ENCODE peak calls at places on chromosomes 6 and 20, in seven cellular contexts. One of them, this sample, is unnamed.
A peak's percentile ranks its signal among the peaks of the same experiment; 100 is the strongest.

GRCh38 chr6:120632975-120633374 is 701.3 kb downstream of the TBC1D32 start:
- DNase-seq in mesendoderm: no peak
- DNase-seq in IMR-90: no peak
- DNase-seq in H9: no peak
- DNase-seq in neuronal stem cell: no peak
- DNase-seq in H1: no peak
- DNase-seq in mesenchymal stem cell: no peak
- DNase-seq in this sample: no peak

GRCh38 chr6:48912503-48912902 is 550.5 kb downstream of the MMUT start:
- DNase-seq in mesendoderm: no peak
- DNase-seq in IMR-90: no peak
- DNase-seq in H9: no peak
- DNase-seq in neuronal stem cell: no peak
- DNase-seq in H1: no peak
- DNase-seq in mesenchymal stem cell: no peak
- DNase-seq in this sample: no peak

GRCh38 chr6:90000864-90001731 is 106.8 kb downstream of the GJA10 start:
- DNase-seq in mesendoderm: no peak
- DNase-seq in IMR-90: peak; percentile 31
- DNase-seq in H9: no peak
- DNase-seq in neuronal stem cell: no peak
- DNase-seq in H1: no peak
- DNase-seq in mesenchymal stem cell: no peak
- DNase-seq in this sample: no peak

GRCh38 chr6:130670142-130670541 is 157.1 kb upstream of the SMLR1 start:
- DNase-seq in mesendoderm: no peak
- DNase-seq in IMR-90: no peak
- DNase-seq in H9: no peak
- DNase-seq in neuronal stem cell: no peak
- DNase-seq in H1: no peak
- DNase-seq in mesenchymal stem cell: no peak
- DNase-seq in this sample: no peak

GRCh38 chr6:18386302-18386976 is 711 bp upstream of the RNF144B start:
- DNase-seq in mesendoderm: peak; percentile 39
- DNase-seq in IMR-90: peak; percentile 38
- DNase-seq in H9: no peak
- DNase-seq in neuronal stem cell: peak; percentile 14
- DNase-seq in H1: no peak
- DNase-seq in mesenchymal stem cell: no peak
- DNase-seq in this sample: peak; percentile 61

GRCh38 chr6:37502703-37503485 is 3.2 kb upstream of the CCDC167 start:
- DNase-seq in mesendoderm: no peak
- DNase-seq in IMR-90: no peak
- DNase-seq in H9: no peak
- DNase-seq in neuronal stem cell: no peak
- DNase-seq in H1: no peak
- DNase-seq in mesenchymal stem cell: no peak
- DNase-seq in this sample: no peak

GRCh38 chr20:57805784-57806183 is 96.0 kb upstream of the PMEPA1 start:
- DNase-seq in mesendoderm: no peak
- DNase-seq in IMR-90: no peak
- DNase-seq in H9: no peak
- DNase-seq in neuronal stem cell: no peak
- DNase-seq in H1: no peak
- DNase-seq in mesenchymal stem cell: no peak
- DNase-seq in this sample: peak; percentile 10

GRCh38 chr20:14449323-14449722 is 111.9 kb upstream of the FLRT3 start:
- DNase-seq in mesendoderm: no peak
- DNase-seq in IMR-90: peak; percentile 45
- DNase-seq in H9: no peak
- DNase-seq in neuronal stem cell: no peak
- DNase-seq in H1: no peak
- DNase-seq in mesenchymal stem cell: no peak
- DNase-seq in this sample: no peak

GRCh38 chr6:24719125-24719931 is at the start of gene C6orf62:
- DNase-seq in mesendoderm: peak; percentile 47
- DNase-seq in IMR-90: peak; percentile 30
- DNase-seq in H9: no peak
- DNase-seq in neuronal stem cell: peak; percentile 6
- DNase-seq in H1: no peak
- DNase-seq in mesenchymal stem cell: peak; percentile 64
- DNase-seq in this sample: peak; percentile 59

GRCh38 chr20:60074276-60074675 is 116.1 kb downstream of the CDH26 start:
- DNase-seq in mesendoderm: no peak
- DNase-seq in IMR-90: no peak
- DNase-seq in H9: no peak
- DNase-seq in neuronal stem cell: no peak
- DNase-seq in H1: no peak
- DNase-seq in mesenchymal stem cell: no peak
- DNase-seq in this sample: no peak

GRCh38 chr20:19013907-19014306 is 198.5 kb upstream of the SLC24A3 start:
- DNase-seq in mesendoderm: no peak
- DNase-seq in IMR-90: no peak
- DNase-seq in H9: no peak
- DNase-seq in neuronal stem cell: no peak
- DNase-seq in H1: no peak
- DNase-seq in mesenchymal stem cell: no peak
- DNase-seq in this sample: no peak

GRCh38 chr6:26199773-26200728 is 112.8 kb downstream of the HFE start:
- DNase-seq in mesendoderm: no peak
- DNase-seq in IMR-90: peak; percentile 38
- DNase-seq in H9: no peak
- DNase-seq in neuronal stem cell: no peak
- DNase-seq in H1: no peak
- DNase-seq in mesenchymal stem cell: peak; percentile 75
- DNase-seq in this sample: peak; percentile 61

GRCh38 chr6:160378886-160379285 is 30.7 kb downstream of the SLC22A3 start:
- DNase-seq in mesendoderm: no peak
- DNase-seq in IMR-90: no peak
- DNase-seq in H9: no peak
- DNase-seq in neuronal stem cell: no peak
- DNase-seq in H1: no peak
- DNase-seq in mesenchymal stem cell: no peak
- DNase-seq in this sample: no peak

GRCh38 chr6:162856885-162857284 is 129.1 kb downstream of the PACRG start:
- DNase-seq in mesendoderm: peak; percentile 95
- DNase-seq in IMR-90: peak; percentile 60
- DNase-seq in H9: peak; percentile 77
- DNase-seq in neuronal stem cell: peak; percentile 87
- DNase-seq in H1: peak; percentile 58
- DNase-seq in mesenchymal stem cell: peak; percentile 81
- DNase-seq in this sample: peak; percentile 10

GRCh38 chr20:58349586-58349985 is 39.4 kb upstream of the VAPB start:
- DNase-seq in mesendoderm: no peak
- DNase-seq in IMR-90: peak; percentile 88
- DNase-seq in H9: no peak
- DNase-seq in neuronal stem cell: no peak
- DNase-seq in H1: no peak
- DNase-seq in mesenchymal stem cell: peak; percentile 68
- DNase-seq in this sample: no peak

GRCh38 chr20:22389836-22390542 is 194.4 kb downstream of the FOXA2 start:
- DNase-seq in mesendoderm: peak; percentile 85
- DNase-seq in IMR-90: no peak
- DNase-seq in H9: peak; percentile 80
- DNase-seq in neuronal stem cell: no peak
- DNase-seq in H1: peak; percentile 23
- DNase-seq in mesenchymal stem cell: no peak
- DNase-seq in this sample: peak; percentile 53

GRCh38 chr6:144710207-144710606 is 425.1 kb downstream of the UTRN start:
- DNase-seq in mesendoderm: peak; percentile 15
- DNase-seq in IMR-90: peak; percentile 90
- DNase-seq in H9: no peak
- DNase-seq in neuronal stem cell: no peak
- DNase-seq in H1: no peak
- DNase-seq in mesenchymal stem cell: peak; percentile 68
- DNase-seq in this sample: peak; percentile 50

GRCh38 chr6:96522469-96523009 is 933 bp downstream of the UFL1 start:
- DNase-seq in mesendoderm: peak; percentile 29
- DNase-seq in IMR-90: peak; percentile 14
- DNase-seq in H9: no peak
- DNase-seq in neuronal stem cell: no peak
- DNase-seq in H1: no peak
- DNase-seq in mesenchymal stem cell: peak; percentile 46
- DNase-seq in this sample: no peak

GRCh38 chr6:158630944-158631616 is 13.5 kb downstream of the DYNLT1 start:
- DNase-seq in mesendoderm: no peak
- DNase-seq in IMR-90: peak; percentile 68
- DNase-seq in H9: no peak
- DNase-seq in neuronal stem cell: no peak
- DNase-seq in H1: no peak
- DNase-seq in mesenchymal stem cell: no peak
- DNase-seq in this sample: no peak

GRCh38 chr20:47362361-47363219 is 6.1 kb upstream of the ZMYND8 start:
- DNase-seq in mesendoderm: no peak
- DNase-seq in IMR-90: no peak
- DNase-seq in H9: no peak
- DNase-seq in neuronal stem cell: no peak
- DNase-seq in H1: no peak
- DNase-seq in mesenchymal stem cell: no peak
- DNase-seq in this sample: no peak

GRCh38 chr6:69894578-69895347 is 28.4 kb downstream of the COL19A1 start:
- DNase-seq in mesendoderm: peak; percentile 57
- DNase-seq in IMR-90: peak; percentile 53
- DNase-seq in H9: no peak
- DNase-seq in neuronal stem cell: no peak
- DNase-seq in H1: no peak
- DNase-seq in mesenchymal stem cell: peak; percentile 92
- DNase-seq in this sample: no peak

GRCh38 chr20:46545077-46545826 is 5.2 kb downstream of the OCSTAMP start:
- DNase-seq in mesendoderm: no peak
- DNase-seq in IMR-90: peak; percentile 21
- DNase-seq in H9: no peak
- DNase-seq in neuronal stem cell: no peak
- DNase-seq in H1: no peak
- DNase-seq in mesenchymal stem cell: no peak
- DNase-seq in this sample: no peak

GRCh38 chr6:26233608-26234420 is 131.2 kb upstream of the BTN3A2 start:
- DNase-seq in mesendoderm: peak; percentile 91
- DNase-seq in IMR-90: peak; percentile 63
- DNase-seq in H9: peak; percentile 64
- DNase-seq in neuronal stem cell: no peak
- DNase-seq in H1: no peak
- DNase-seq in mesenchymal stem cell: peak; percentile 81
- DNase-seq in this sample: peak; percentile 73

GRCh38 chr6:35219683-35220326 is 6.0 kb downstream of the SCUBE3 start:
- DNase-seq in mesendoderm: no peak
- DNase-seq in IMR-90: peak; percentile 55
- DNase-seq in H9: no peak
- DNase-seq in neuronal stem cell: no peak
- DNase-seq in H1: no peak
- DNase-seq in mesenchymal stem cell: no peak
- DNase-seq in this sample: no peak

GRCh38 chr20:47016068-47016664 is 121.5 kb downstream of the EYA2 start:
- DNase-seq in mesendoderm: no peak
- DNase-seq in IMR-90: no peak
- DNase-seq in H9: no peak
- DNase-seq in neuronal stem cell: no peak
- DNase-seq in H1: no peak
- DNase-seq in mesenchymal stem cell: no peak
- DNase-seq in this sample: no peak

GRCh38 chr6:16067568-16067967 is 61.3 kb upstream of the MYLIP start:
- DNase-seq in mesendoderm: no peak
- DNase-seq in IMR-90: no peak
- DNase-seq in H9: no peak
- DNase-seq in neuronal stem cell: no peak
- DNase-seq in H1: no peak
- DNase-seq in mesenchymal stem cell: no peak
- DNase-seq in this sample: no peak
- H3K79me1 ChIP-seq in mesendoderm: no peaks in the 10 kb centered on the region
- H3K79me1 ChIP-seq in IMR-90: no peaks in the 10 kb centered on the region
- H3K79me1 ChIP-seq in H9: no peaks in the 10 kb centered on the region
- H3K79me1 ChIP-seq in neuronal stem cell: no peaks in the 10 kb centered on the region
- H3K79me1 ChIP-seq in H1: no peaks in the 10 kb centered on the region
- H3K79me1 ChIP-seq in mesenchymal stem cell: no peaks in the 10 kb centered on the region
- H3K79me1 ChIP-seq in this sample: no peaks in the 10 kb centered on the region

DNA sequence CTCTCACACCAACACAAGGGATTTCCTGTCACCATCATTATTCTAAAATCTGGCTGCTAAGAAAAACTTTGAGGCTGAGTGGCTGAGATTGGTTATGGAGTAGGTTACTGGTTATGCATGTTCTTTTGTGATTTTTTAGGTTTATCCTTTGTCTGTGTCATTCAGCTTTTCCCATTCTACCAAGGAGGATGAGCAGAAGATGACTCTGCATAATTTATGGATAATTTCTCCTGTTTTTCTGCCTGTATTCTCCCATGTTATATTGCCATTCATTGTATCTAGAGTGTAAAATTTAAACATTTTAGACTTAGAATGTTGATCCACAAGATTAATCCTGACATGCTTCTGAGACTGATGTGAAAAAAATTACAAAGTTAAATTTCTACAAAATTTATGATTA is 67.8 kb downstream of the SOBP start:
- DNase-seq in mesendoderm: no peak
- DNase-seq in IMR-90: no peak
- DNase-seq in H9: no peak
- DNase-seq in neuronal stem cell: no peak
- DNase-seq in H1: no peak
- DNase-seq in mesenchymal stem cell: no peak
- DNase-seq in this sample: no peak
- H2AK5ac ChIP-seq in mesendoderm: no peak overlapping the region
- H2AK5ac ChIP-seq in IMR-90: no peak overlapping the region
- H2AK5ac ChIP-seq in H9: no peak overlapping the region
- H2AK5ac ChIP-seq in neuronal stem cell: no peak overlapping the region
- H2AK5ac ChIP-seq in H1: no peak overlapping the region
- H2AK5ac ChIP-seq in mesenchymal stem cell: no peak overlapping the region
- H2AK5ac ChIP-seq in this sample: no peak overlapping the region

DNA sequence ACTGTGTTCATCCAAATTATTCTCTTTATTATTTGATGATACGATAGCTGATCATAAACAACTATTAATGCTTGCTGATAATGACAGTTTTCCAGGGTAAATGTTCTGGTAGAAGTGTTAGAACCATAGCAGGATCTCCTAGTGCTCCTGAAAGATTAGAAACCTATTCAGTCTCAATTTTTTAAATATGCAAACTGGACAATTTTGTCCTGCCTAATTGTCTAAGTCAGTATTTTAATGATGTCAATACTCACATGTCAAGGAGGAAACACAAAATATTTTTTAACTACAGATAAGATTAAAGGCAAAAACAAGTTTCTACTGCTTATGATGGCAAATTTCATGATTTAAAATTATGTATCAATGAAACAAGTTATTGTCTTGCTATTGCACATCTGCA is 233.9 kb downstream of the RFPL4B start:
- DNase-seq in mesendoderm: no peak
- DNase-seq in IMR-90: no peak
- DNase-seq in H9: no peak
- DNase-seq in neuronal stem cell: no peak
- DNase-seq in H1: no peak
- DNase-seq in mesenchymal stem cell: no peak
- DNase-seq in this sample: no peak
- H3K79me1 ChIP-seq in mesendoderm: no peaks in the 10 kb centered on the region
- H3K79me1 ChIP-seq in IMR-90: no peaks in the 10 kb centered on the region
- H3K79me1 ChIP-seq in H9: no peaks in the 10 kb centered on the region
- H3K79me1 ChIP-seq in neuronal stem cell: no peaks in the 10 kb centered on the region
- H3K79me1 ChIP-seq in H1: no peaks in the 10 kb centered on the region
- H3K79me1 ChIP-seq in mesenchymal stem cell: no peaks in the 10 kb centered on the region
- H3K79me1 ChIP-seq in this sample: no peaks in the 10 kb centered on the region

GRCh38 chr20:2264118-2264517 is 31.7 kb upstream of the TGM3 start:
- DNase-seq in mesendoderm: no peak
- DNase-seq in IMR-90: no peak
- DNase-seq in H9: no peak
- DNase-seq in neuronal stem cell: no peak
- DNase-seq in H1: no peak
- DNase-seq in mesenchymal stem cell: no peak
- DNase-seq in this sample: no peak
- H2AK5ac ChIP-seq in mesendoderm: no peak overlapping the region
- H2AK5ac ChIP-seq in IMR-90: no peak overlapping the region
- H2AK5ac ChIP-seq in H9: no peak overlapping the region
- H2AK5ac ChIP-seq in neuronal stem cell: no peak overlapping the region
- H2AK5ac ChIP-seq in H1: no peak overlapping the region
- H2AK5ac ChIP-seq in mesenchymal stem cell: no peak overlapping the region
- H2AK5ac ChIP-seq in this sample: no peak overlapping the region

GRCh38 chr20:6395695-6396094 is 272.9 kb upstream of the FERMT1 start:
- DNase-seq in mesendoderm: no peak
- DNase-seq in IMR-90: peak; percentile 3
- DNase-seq in H9: no peak
- DNase-seq in neuronal stem cell: no peak
- DNase-seq in H1: no peak
- DNase-seq in mesenchymal stem cell: peak; percentile 77
- DNase-seq in this sample: no peak
- H3K79me1 ChIP-seq in mesendoderm: no peaks in the 10 kb centered on the region
- H3K79me1 ChIP-seq in IMR-90: no peaks in the 10 kb centered on the region
- H3K79me1 ChIP-seq in H9: no peaks in the 10 kb centered on the region
- H3K79me1 ChIP-seq in neuronal stem cell: no peaks in the 10 kb centered on the region
- H3K79me1 ChIP-seq in H1: no peaks in the 10 kb centered on the region
- H3K79me1 ChIP-seq in mesenchymal stem cell: no peaks in the 10 kb centered on the region
- H3K79me1 ChIP-seq in this sample: no peaks in the 10 kb centered on the region

This sample was measured in trophoblast cell.